ENCODE peak calls at places on chromosomes 11 and 22, in five cellular contexts. A is PC-3, T is mammary epithelial cell, W is neural progenitor cell, V is MM.1S. M is an unnamed sample. For H3K4me1, the result is how much of the 10 kb centered on the place peaks cover.

GRCh38 chr11:77067776-77068460 is 1.1 kb downstream of the CAPN5 start:
- DNase-seq in W (no peak), V (no peak), A (no peak), T (no peak), M (no peak)

GRCh38 chr11:67436459-67437081 is 912 bp downstream of the PTPRCAP start:
- DNase-seq in A (no peak), V (no peak), T (no peak), W (no peak), M (no peak)

GRCh38 chr11:19903620-19904069 is 191.0 kb downstream of the NAV2 start:
- DNase-seq in V (peak), T (peak), W (peak), A (peak), M (peak)

GRCh38 chr11:693415-693831 is 1.6 kb downstream of the DEAF1 start:
- DNase-seq in A (peak), W (peak), V (peak), T (peak), M (no peak)

GRCh38 chr11:2526808-2527381 is 82.1 kb downstream of the KCNQ1 start:
- DNase-seq in W (no peak), V (peak), T (no peak), A (no peak), M (no peak)

GRCh38 chr11:69651834-69652620 is 11.1 kb downstream of the CCND1 start:
- DNase-seq in T (no peak), V (no peak), A (no peak), W (no peak), M (no peak)

GRCh38 chr11:123186291-123186690 is 8.8 kb downstream of the CLMP start:
- DNase-seq in W (no peak), V (no peak), T (peak), A (peak), M (no peak)

GRCh38 chr22:19287889-19288288 is 3.6 kb downstream of the CLTCL1 start:
- DNase-seq in T (peak), A (peak), W (no peak), V (no peak), M (peak)

GRCh38 chr11:35927730-35928129 is 16.1 kb upstream of the LDLRAD3 start:
- DNase-seq in A (peak), V (no peak), T (peak), W (no peak), M (peak)

GRCh38 chr11:121236115-121237001 is 56.2 kb upstream of the SC5D start:
- DNase-seq in V (peak), W (peak), T (no peak), A (no peak), M (peak)

GRCh38 chr11:121964591-121964990 is 151.4 kb downstream of the BLID start:
- DNase-seq in V (no peak), T (no peak), A (peak), W (no peak), M (peak)

GRCh38 chr11:69105431-69106123 is 50.2 kb upstream of the SMIM38 start:
- DNase-seq in A (no peak), T (no peak), V (no peak), W (no peak), M (no peak)

GRCh38 chr11:81245791-81246190 is 1487.9 kb downstream of the FAM181B start:
- DNase-seq in V (no peak), W (no peak), T (no peak), A (no peak), M (no peak)

GRCh38 chr11:45501277-45501979 is 164.0 kb downstream of the CHST1 start:
- DNase-seq in W (peak), A (no peak), T (no peak), V (no peak), M (no peak)

GRCh38 chr11:24324211-24324610 is 172.6 kb upstream of the LUZP2 start:
- DNase-seq in V (no peak), A (peak), W (no peak), T (no peak), M (peak)

GRCh38 chr11:6468712-6469495 is 4.8 kb downstream of the TRIM3 start:
- DNase-seq in W (peak), V (no peak), A (peak), T (peak), M (peak)

GRCh38 chr11:100991541-100991940 is 138.1 kb downstream of the PGR start:
- DNase-seq in W (no peak), A (no peak), T (peak), V (no peak), M (peak)

GRCh38 chr11:70243912-70244652 is 26.4 kb upstream of the PPFIA1 start:
- DNase-seq in T (peak), V (no peak), A (peak), W (no peak), M (peak)

GRCh38 chr11:99069831-99070444 is 49.2 kb downstream of the CNTN5 start:
- DNase-seq in W (peak), A (peak), T (peak), V (peak), M (no peak)

GRCh38 chr11:62747475-62748160 is 6.3 kb downstream of the ZBTB3 start:
- DNase-seq in V (no peak), A (no peak), W (no peak), T (no peak), M (no peak)

GRCh38 chr11:35553831-35554230 is 28.4 kb upstream of the PAMR1 start:
- DNase-seq in T (no peak), W (no peak), A (peak), V (no peak), M (peak)

GRCh38 chr11:128915148-128915519 is 24.0 kb downstream of the KCNJ5 start:
- DNase-seq in W (no peak), V (no peak), T (no peak), A (no peak), M (no peak)

GRCh38 chr11:123696183-123696582 is 41.8 kb upstream of the SCN3B start:
- DNase-seq in V (no peak), T (peak), A (no peak), W (no peak), M (no peak)

GRCh38 chr11:47184711-47185304 is 1.4 kb downstream of the PACSIN3 start:
- DNase-seq in A (no peak), W (peak), V (no peak), T (no peak), M (no peak)

GRCh38 chr11:62726156-62727006 is 876 bp downstream of the HNRNPUL2 start:
- DNase-seq in T (no peak), V (no peak), W (no peak), A (no peak), M (no peak)

GRCh38 chr22:24107668-24108067 is 73.6 kb upstream of the SUSD2 start:
- DNase-seq in W (no peak), T (peak), A (peak), V (no peak), M (peak)

GRCh38 chr11:45089251-45089650 is 57.2 kb upstream of the PRDM11 start:
- DNase-seq in W (no peak), V (no peak), T (peak), A (peak), M (peak)

GRCh38 chr22:20084547-20085413 is 4.7 kb downstream of the DGCR8 start:
- DNase-seq in W (peak), T (no peak), V (no peak), A (no peak), M (no peak)

GRCh38 chr11:100680070-100680469 is 7.0 kb upstream of the ARHGAP42 start:
- DNase-seq in V (no peak), W (no peak), A (no peak), T (no peak), M (no peak)

GRCh38 chr11:35484435-35484834 is 41.0 kb downstream of the PAMR1 start:
- DNase-seq in W (no peak), V (no peak), A (peak), T (no peak), M (peak)

GRCh38 chr22:37428649-37429586 is 1.6 kb upstream of the ELFN2 start:
- DNase-seq in V (peak), A (no peak), T (no peak), W (peak), M (peak)

GRCh38 chr11:8719260-8720190 is 36.9 kb downstream of the RPL27A start:
- DNase-seq in T (peak), V (no peak), A (peak), W (no peak), M (peak)

GRCh38 chr11:285021-285893 is 3.7 kb upstream of the PGGHG start:
- DNase-seq in T (no peak), A (no peak), V (no peak), W (no peak), M (no peak)

GRCh38 chr11:441418-442274 is at the start of gene ANO9:
- DNase-seq in W (peak), T (peak), V (peak), A (peak), M (no peak)

DNA sequence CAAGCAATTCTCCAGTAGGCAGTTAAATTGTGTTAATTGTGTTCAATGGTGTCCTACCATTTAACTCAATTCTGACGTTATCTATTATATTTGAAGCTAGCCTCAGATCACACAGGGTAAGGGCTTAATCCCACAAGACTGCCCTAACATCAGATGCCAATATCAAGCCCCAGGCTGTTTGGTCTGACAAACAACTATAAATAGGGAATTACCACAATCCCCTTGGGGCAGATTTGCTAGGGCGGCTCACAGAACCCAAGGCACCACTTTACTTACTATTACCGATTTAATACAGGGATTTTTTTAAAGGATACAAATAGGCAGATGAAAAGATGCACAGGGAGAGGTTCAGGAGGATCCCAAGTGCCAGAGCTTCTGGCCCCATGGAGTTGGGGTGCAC is 678.4 kb downstream of the OPCML start:
- DNase-seq in T (no peak), V (no peak), A (no peak), W (no peak), M (no peak)
- H3K4me2 ChIP-seq in T (no peak), V (no peak), A (no peak), W (no peak), M (no peak)

GRCh38 chr11:124890701-124891389 is 6.8 kb downstream of the ROBO4 start:
- DNase-seq in T (no peak), V (no peak), A (no peak), W (no peak), M (no peak)
- H3K4me1 ChIP-seq in T (under half), V (under half), A (under half), W (under half), M (under half)

GRCh38 chr22:29480512-29481264 is 670 bp downstream of the NEFH start:
- DNase-seq in W (peak), A (no peak), V (no peak), T (peak), M (peak)
- TF ChIP-seq EZH2 in W (peak), A (no peak), V (no peak), T (peak), M (peak)

GRCh38 chr11:82864268-82864667 is 36.0 kb downstream of the PRCP start:
- DNase-seq in T (peak), A (peak), W (peak), V (peak), M (peak)

GRCh38 chr11:82869657-82870056 is 30.6 kb downstream of the PRCP start:
- DNase-seq in V (no peak), T (peak), A (no peak), W (no peak), M (no peak)

GRCh38 chr11:82871646-82872045 is 28.6 kb downstream of the PRCP start:
- DNase-seq in W (no peak), V (no peak), T (no peak), A (no peak), M (no peak)

GRCh38 chr11:82865841-82866240 is 34.4 kb downstream of the PRCP start:
- DNase-seq in W (no peak), T (peak), V (no peak), A (peak), M (no peak)

GRCh38 chr11:82867495-82868082 is 32.6 kb downstream of the PRCP start:
- DNase-seq in T (peak), A (peak), V (peak), W (peak), M (peak)
- H3K4me2 ChIP-seq in T (peak), A (peak), V (peak), W (no peak), M (peak)

DNA sequence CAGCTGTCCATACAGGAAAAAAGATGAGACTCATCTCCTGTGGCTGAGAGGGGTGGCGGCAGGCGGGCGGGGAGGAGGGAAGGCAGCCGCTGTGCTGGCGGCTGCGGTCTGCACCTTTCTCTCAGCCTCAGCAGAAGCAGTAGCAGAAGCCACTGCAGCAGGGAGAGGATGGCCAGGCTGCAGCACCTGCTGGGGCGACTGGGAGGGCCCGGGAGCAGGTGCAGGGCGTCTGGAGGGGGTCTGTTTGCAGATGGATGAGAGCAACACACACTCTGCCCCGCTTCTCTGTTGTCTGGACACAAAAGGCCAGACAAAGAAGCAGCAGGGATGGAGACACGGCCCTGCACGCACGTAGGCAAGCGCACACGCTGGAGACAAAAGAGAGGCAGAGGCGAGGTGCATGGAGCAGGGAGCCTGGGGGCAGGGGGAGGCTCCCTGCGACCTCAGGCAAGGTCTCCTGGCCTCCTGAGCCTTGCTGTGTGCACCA is 9.3 kb upstream of the MIAT start:
- DNase-seq in V (peak), A (no peak), W (peak), T (no peak), M (no peak)
- H3K4me1 ChIP-seq in V (half or more), A (under half), W (half or more), T (under half), M (under half)

GRCh38 chr22:48665286-48666010 is 1162.2 kb downstream of the BRD1 start:
- DNase-seq in T (no peak), V (no peak), A (no peak), W (no peak), M (no peak)
- TF ChIP-seq EZH2 in T (no peak), V (no peak), A (no peak), W (no peak), M (no peak)

DNA sequence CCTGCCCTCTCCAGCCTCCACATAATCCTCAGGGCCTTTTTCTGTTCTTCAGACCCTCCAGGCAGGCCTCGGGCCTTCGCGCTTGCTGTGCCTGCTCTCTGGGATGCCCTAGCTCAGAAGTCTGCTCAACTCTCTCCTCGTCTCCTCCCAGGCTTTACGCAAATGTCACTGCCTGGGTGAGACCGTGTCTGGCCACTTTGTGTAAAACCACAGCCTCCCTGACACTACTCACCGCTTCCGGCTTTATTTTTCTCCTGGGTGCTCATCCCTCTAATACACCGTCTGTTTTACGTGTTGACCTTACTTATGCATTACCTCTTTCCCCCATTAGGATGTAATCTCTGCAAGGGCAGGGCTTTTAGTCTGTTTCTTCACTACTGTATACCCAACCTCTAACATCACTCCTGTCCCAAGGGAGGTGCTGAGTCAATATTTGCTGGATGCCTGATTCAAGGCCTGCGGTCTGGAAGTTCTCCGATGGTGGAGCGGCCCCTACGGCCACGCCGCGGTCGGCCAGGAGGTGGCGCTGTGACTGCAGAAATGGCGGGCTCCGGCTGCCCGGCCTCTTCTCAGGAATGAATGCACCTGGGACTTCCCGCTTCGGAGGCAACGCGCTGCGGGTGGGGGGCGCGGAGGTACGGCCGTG is 58.2 kb upstream of the THY1 start:
- DNase-seq in T (peak), V (peak), A (peak), W (peak), M (peak)
- H3K4me2 ChIP-seq in T (peak), V (peak), A (peak), W (peak), M (peak)

GRCh38 chr22:38863531-38864131 is 8.4 kb downstream of the CBX6 start:
- DNase-seq in T (no peak), V (no peak), W (no peak), A (no peak), M (no peak)
- H3K4me1 ChIP-seq in T (under half), V (under half), W (under half), A (under half), M (under half)

GRCh38 chr11:112290462-112290894 is 29.8 kb upstream of the PLET1 start:
- DNase-seq in T (no peak), W (peak), V (no peak), A (no peak), M (no peak)

GRCh38 chr11:112288021-112288420 is 27.4 kb upstream of the PLET1 start:
- DNase-seq in V (no peak), T (no peak), W (no peak), A (no peak), M (no peak)

GRCh38 chr11:112292188-112292587 is 31.5 kb upstream of the PLET1 start:
- DNase-seq in T (no peak), V (no peak), W (no peak), A (no peak), M (no peak)

GRCh38 chr11:112291191-112291590 is 30.5 kb upstream of the PLET1 start:
- DNase-seq in T (no peak), W (no peak), V (no peak), A (no peak), M (no peak)

DNA sequence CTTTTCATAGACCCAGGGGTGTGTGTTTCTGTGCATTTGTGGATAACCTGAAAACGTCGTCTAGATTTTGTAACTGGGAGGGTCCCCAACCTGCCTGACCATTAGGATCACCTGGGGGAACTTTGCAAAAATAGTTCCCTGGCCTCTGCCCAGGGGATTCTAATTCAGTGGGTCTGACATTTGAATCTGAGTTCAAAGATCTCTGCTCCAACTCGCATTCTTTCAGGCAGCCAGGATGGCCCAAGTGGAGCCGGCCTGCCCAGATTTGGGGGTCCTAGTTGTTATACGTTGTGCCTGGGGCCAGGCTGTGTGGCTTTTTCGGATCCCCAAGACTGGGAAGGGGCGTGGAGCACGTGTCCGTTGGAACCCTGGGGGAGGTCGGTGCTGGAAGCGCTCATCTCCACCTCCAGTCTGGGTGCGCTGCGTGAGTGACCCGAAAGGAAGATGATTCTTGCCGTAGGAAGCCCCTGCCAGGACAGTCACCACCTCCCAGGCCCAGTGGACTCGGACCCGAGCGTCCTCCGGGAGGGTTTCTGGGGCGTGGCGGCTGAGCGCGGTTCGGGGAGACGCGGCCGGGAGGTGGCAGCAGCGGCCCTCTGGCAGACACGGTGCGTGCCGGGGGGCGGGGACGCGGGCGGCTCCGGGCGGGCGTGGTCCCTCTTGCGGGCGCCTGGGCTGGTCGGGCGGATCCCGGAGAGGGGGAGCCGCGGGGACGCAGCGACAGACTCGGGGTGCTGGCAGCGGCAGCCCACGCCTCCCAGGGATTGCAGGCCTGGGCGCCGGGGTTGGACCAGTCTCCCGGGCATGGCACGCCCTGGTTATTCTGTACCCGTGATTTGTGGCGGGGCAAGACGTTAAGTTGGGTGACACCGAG is 29.2 kb upstream of the PLET1 start:
- DNase-seq in A (peak), V (peak), T (peak), W (peak), M (no peak)
- TF ChIP-seq EZH2 in A (no peak), V (no peak), T (no peak), W (no peak), M (no peak)

GRCh38 chr11:115678942-115679341 is 174.7 kb upstream of the CADM1 start:
- DNase-seq in A (no peak), V (no peak), T (no peak), W (peak), M (no peak)

GRCh38 chr11:115674831-115675230 is 170.6 kb upstream of the CADM1 start:
- DNase-seq in V (no peak), A (no peak), T (no peak), W (no peak), M (no peak)

GRCh38 chr11:115676768-115677167 is 172.6 kb upstream of the CADM1 start:
- DNase-seq in A (no peak), T (peak), V (no peak), W (no peak), M (peak)

GRCh38 chr11:115676206-115676605 is 172.0 kb upstream of the CADM1 start:
- DNase-seq in T (no peak), V (no peak), W (peak), A (no peak), M (no peak)

DNA sequence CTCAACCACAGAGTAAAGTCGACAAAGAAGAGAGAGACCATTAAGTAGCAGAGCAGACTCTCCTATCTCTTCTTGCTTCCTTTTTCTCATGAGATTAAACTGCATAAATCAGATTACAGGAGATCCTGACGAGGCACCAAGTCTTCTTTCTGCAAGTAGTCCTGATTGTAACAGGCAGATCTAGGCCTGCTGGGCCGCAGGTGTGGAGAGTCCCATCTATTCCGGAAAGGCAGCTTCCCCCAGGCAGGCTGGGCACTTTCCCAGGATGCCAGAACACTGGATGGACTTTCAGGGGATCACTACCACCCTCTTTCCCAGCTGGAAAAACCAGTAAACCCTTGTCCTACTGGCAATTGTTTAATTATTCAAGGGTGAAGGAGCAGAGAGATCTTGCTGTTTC is 173.0 kb upstream of the CADM1 start:
- DNase-seq in W (no peak), A (no peak), V (no peak), T (no peak), M (no peak)
- H3K4me2 ChIP-seq in W (no peak), A (no peak), V (no peak), T (peak), M (peak)